ENCODE peak calls at places on chromosomes 6 and 20, in nine cellular contexts. A is activated naive CD8-positive, alpha-beta T cell treated with anti-CD3 and anti-CD28 coated beads, Interleukin-2, amount 50 U/mL, for 24 hours; R is activated T-helper 2 cell treated with anti-CD3 and anti-CD28 coated beads, Interferon-gamma antibody, Interleukin-2, Interleukin-4, amounts not matched to agents 10 μg/mL and 5 μg/mL and 100 μg/mL, durations not matched to agents 14 hours and 24 hours and 36 hours; K is activated T-cell treated with anti-CD3 and anti-CD28 coated beads, Interleukin-2, amount 50 U/mL, for 48 hours; U is EH; E is posterior vena cava; O is stimulated activated naive B cell treated with anti-CD40 and anti-IgM and Interleukin-4, amounts not matched to agents 10 μg/mL and 1 μg/mL and 100 μg/mL, for 72 hours; Y is cardiac fibroblast; H is amniotic stem cell. M is an unnamed sample.

GRCh38 chr6:151847064-151847463 is 39.6 kb downstream of the ESR1 start:
- DNase-seq in A (no peak), R (no peak), K (no peak), U (peak), E (no peak), O (no peak), Y (peak), H (peak), M (peak)

GRCh38 chr6:72939029-72939428 is 286.3 kb downstream of the KHDC1L start:
- DNase-seq in A (no peak), R (no peak), K (no peak), U (no peak), E (no peak), O (no peak), Y (no peak), H (no peak), M (no peak)

GRCh38 chr6:93337014-93337413 is 82.3 kb downstream of the EPHA7 start:
- DNase-seq in A (no peak), R (no peak), K (no peak), U (no peak), E (no peak), O (no peak), Y (no peak), H (no peak), M (no peak)

GRCh38 chr6:140059947-140060346 is 685.5 kb upstream of the CITED2 start:
- DNase-seq in A (no peak), R (no peak), K (no peak), U (no peak), E (no peak), O (no peak), Y (no peak), H (no peak), M (no peak)

GRCh38 chr20:38842558-38842981 is 37.1 kb downstream of the PPP1R16B start:
- DNase-seq in A (peak), R (no peak), K (peak), U (no peak), E (no peak), O (peak), Y (no peak), H (no peak), M (no peak)

GRCh38 chr20:31414381-31414780 is 8.4 kb upstream of the DEFB121 start:
- DNase-seq in A (no peak), R (no peak), K (no peak), U (no peak), E (no peak), O (no peak), Y (no peak), H (no peak), M (no peak)

GRCh38 chr6:157187182-157188093 is 135.9 kb downstream of the TMEM242 start:
- DNase-seq in A (no peak), R (no peak), K (no peak), U (no peak), E (no peak), O (no peak), Y (no peak), H (no peak), M (no peak)

GRCh38 chr6:163866192-163866591 is 451.7 kb downstream of the QKI start:
- DNase-seq in A (no peak), R (no peak), K (no peak), U (no peak), E (no peak), O (no peak), Y (no peak), H (no peak), M (no peak)

GRCh38 chr6:100549406-100550167 is 84.9 kb upstream of the SIM1 start:
- DNase-seq in A (no peak), R (no peak), K (no peak), U (peak), E (no peak), O (no peak), Y (peak), H (peak), M (no peak)

GRCh38 chr20:32484221-32485125 is 100.7 kb downstream of the NOL4L start:
- DNase-seq in A (peak), R (no peak), K (peak), U (peak), E (peak), O (no peak), Y (no peak), H (no peak), M (peak)

GRCh38 chr6:1678201-1678600 is 68.5 kb downstream of the FOXC1 start:
- DNase-seq in A (no peak), R (no peak), K (no peak), U (peak), E (no peak), O (no peak), Y (no peak), H (no peak), M (no peak)

GRCh38 chr6:146670161-146670560 is 71.4 kb downstream of the ADGB start:
- DNase-seq in A (no peak), R (no peak), K (no peak), U (no peak), E (no peak), O (no peak), Y (no peak), H (no peak), M (no peak)

GRCh38 chr6:160507420-160507819 is 156.7 kb downstream of the LPA start:
- DNase-seq in A (no peak), R (no peak), K (no peak), U (no peak), E (no peak), O (no peak), Y (no peak), H (no peak), M (no peak)

GRCh38 chr20:61628901-61629300 is 376.8 kb downstream of the CDH4 start:
- DNase-seq in A (no peak), R (no peak), K (no peak), U (no peak), E (no peak), O (no peak), Y (no peak), H (no peak), M (no peak)

GRCh38 chr6:83247471-83247870 is 54.3 kb downstream of the RWDD2A start:
- DNase-seq in A (no peak), R (no peak), K (no peak), U (no peak), E (no peak), O (no peak), Y (no peak), H (no peak), M (no peak)

GRCh38 chr6:27096834-27097511 is 150.5 kb upstream of the PRSS16 start:
- DNase-seq in A (peak), R (no peak), K (peak), U (peak), E (no peak), O (peak), Y (peak), H (no peak), M (peak)

GRCh38 chr6:119036076-119036475 is 42.4 kb downstream of the FAM184A start:
- DNase-seq in A (no peak), R (no peak), K (no peak), U (no peak), E (no peak), O (no peak), Y (no peak), H (no peak), M (no peak)

GRCh38 chr20:31811796-31812728 is 7.1 kb upstream of the MYLK2 start:
- DNase-seq in A (no peak), R (no peak), K (no peak), U (peak), E (no peak), O (no peak), Y (peak), H (peak), M (no peak)

GRCh38 chr6:125863023-125863422 is 72.3 kb downstream of the NCOA7 start:
- DNase-seq in A (no peak), R (no peak), K (no peak), U (no peak), E (no peak), O (no peak), Y (no peak), H (no peak), M (no peak)

GRCh38 chr6:100617633-100618348 is 153.1 kb upstream of the SIM1 start:
- DNase-seq in A (no peak), R (no peak), K (no peak), U (peak), E (no peak), O (no peak), Y (no peak), H (no peak), M (no peak)

GRCh38 chr6:159203304-159204005 is 34.3 kb downstream of the FNDC1 start:
- DNase-seq in A (no peak), R (no peak), K (no peak), U (peak), E (no peak), O (no peak), Y (peak), H (peak), M (no peak)

GRCh38 chr6:84847349-84848160 is 83.2 kb upstream of the TBX18 start:
- DNase-seq in A (no peak), R (no peak), K (no peak), U (peak), E (no peak), O (no peak), Y (peak), H (no peak), M (no peak)